ENCODE peak calls at places on chromosomes 6 and 20, in seven cellular contexts. I is Panc1, C is lung, J is SK-N-SH, A is body of pancreas, N is vagina, B is mesendoderm. T is an unnamed sample. For H3K4me1, the result is how much of the 10 kb centered on the place peaks cover.

GRCh38 chr6:77034161-77034560 is 429.1 kb downstream of the HTR1B start:
- DNase-seq in J (no peak), C (no peak), N (no peak), B (peak), A (no peak), I (no peak), T (peak)

GRCh38 chr20:63073051-63073737 is 66.4 kb upstream of the BHLHE23 start:
- DNase-seq in B (no peak), J (peak), A (no peak), I (no peak), C (no peak), N (no peak), T (no peak)

GRCh38 chr6:127301199-127301700 is 34.6 kb downstream of the RNF146 start:
- DNase-seq in A (no peak), C (no peak), N (no peak), I (no peak), B (no peak), J (no peak), T (no peak)

GRCh38 chr20:37745553-37745952 is 51.7 kb downstream of the CTNNBL1 start:
- DNase-seq in I (no peak), N (no peak), A (no peak), B (peak), J (no peak), C (no peak), T (no peak)

GRCh38 chr20:53434662-53435061 is 159.0 kb downstream of the ZNF217 start:
- DNase-seq in N (no peak), B (no peak), A (no peak), C (no peak), I (no peak), J (no peak), T (no peak)

GRCh38 chr6:119255492-119255891 is 94.1 kb downstream of the MAN1A1 start:
- DNase-seq in A (no peak), N (no peak), B (no peak), I (no peak), J (no peak), C (no peak), T (no peak)

GRCh38 chr20:59772931-59773913 is 160.2 kb downstream of the SYCP2 start:
- DNase-seq in C (no peak), B (no peak), J (no peak), A (no peak), I (no peak), N (no peak), T (no peak)

GRCh38 chr6:20175810-20176209 is 36.5 kb downstream of the MBOAT1 start:
- DNase-seq in A (no peak), B (no peak), I (no peak), N (no peak), J (no peak), C (no peak), T (no peak)

GRCh38 chr6:33755070-33755869 is 8.6 kb upstream of the IP6K3 start:
- DNase-seq in B (no peak), I (no peak), A (no peak), N (no peak), J (no peak), C (no peak), T (peak)

GRCh38 chr6:122735618-122736017 is 43.9 kb upstream of the FABP7 start:
- DNase-seq in J (no peak), C (no peak), A (no peak), I (no peak), B (no peak), N (no peak), T (peak)

GRCh38 chr6:52994031-52994788 is 874 bp downstream of the GSTA4 start:
- DNase-seq in A (no peak), B (peak), N (no peak), C (peak), I (no peak), J (peak), T (peak)

GRCh38 chr6:151551223-151551857 is 57.5 kb downstream of the CCDC170 start:
- DNase-seq in A (no peak), I (no peak), C (no peak), B (no peak), N (no peak), J (no peak), T (no peak)

GRCh38 chr6:105810105-105810921 is 275.8 kb upstream of the PRDM1 start:
- DNase-seq in J (no peak), C (peak), N (no peak), B (peak), I (no peak), A (no peak), T (no peak)

GRCh38 chr20:35333606-35334005 is 41.4 kb upstream of the FAM83C start:
- DNase-seq in I (no peak), J (no peak), A (no peak), B (no peak), N (no peak), C (no peak), T (no peak)

GRCh38 chr6:7914991-7915789 is 4.6 kb upstream of the TXNDC5 start:
- DNase-seq in I (no peak), B (no peak), C (no peak), N (peak), A (peak), J (no peak), T (no peak)

GRCh38 chr6:61947311-61947970 is 338.6 kb downstream of the KHDRBS2 start:
- DNase-seq in A (no peak), B (no peak), J (no peak), N (no peak), C (no peak), I (no peak), T (no peak)

GRCh38 chr20:31606928-31607639 is 2.0 kb downstream of the ID1 start:
- DNase-seq in B (peak), I (no peak), A (no peak), N (no peak), J (peak), C (peak), T (peak)

DNA sequence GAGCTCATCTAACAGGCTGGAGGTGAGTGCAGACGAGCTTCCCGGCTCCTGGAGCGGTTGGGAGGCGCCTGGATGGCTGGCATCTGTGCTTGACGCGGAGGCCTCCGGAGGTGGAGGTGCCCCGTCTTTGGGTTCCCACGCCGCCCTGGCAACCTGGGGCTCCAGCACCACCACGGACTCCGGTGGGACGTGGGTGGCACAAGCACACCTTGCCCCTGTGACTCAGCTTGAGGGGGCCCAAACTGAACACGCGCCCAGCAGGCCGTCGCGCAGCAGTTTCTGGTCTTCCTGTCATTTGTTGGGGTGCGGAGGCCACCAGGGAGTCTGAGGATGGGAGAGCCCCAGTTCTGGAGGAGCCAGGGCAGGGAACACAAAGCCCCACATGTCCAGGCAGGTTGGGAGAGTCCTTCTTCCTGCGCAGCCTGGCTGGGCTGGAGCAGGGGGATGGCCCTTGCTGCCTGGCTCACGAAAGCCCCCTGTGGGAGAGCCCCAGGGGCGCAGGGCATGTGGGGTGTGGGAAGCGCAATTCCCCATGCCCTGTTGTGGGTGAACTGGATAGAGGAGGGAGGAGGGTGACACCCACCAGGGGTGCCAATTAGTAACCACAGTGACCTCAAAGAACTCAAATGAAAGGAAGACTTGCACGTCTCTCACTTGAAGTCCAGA is 1378.6 kb upstream of the DEFB115 start:
- DNase-seq in N (peak), C (no peak), J (peak), I (no peak), A (no peak), B (no peak), T (no peak)
- H3K4me1 ChIP-seq in N (under half), C (under half), J (under half), I (under half), A (under half), B (under half), T (under half)

DNA sequence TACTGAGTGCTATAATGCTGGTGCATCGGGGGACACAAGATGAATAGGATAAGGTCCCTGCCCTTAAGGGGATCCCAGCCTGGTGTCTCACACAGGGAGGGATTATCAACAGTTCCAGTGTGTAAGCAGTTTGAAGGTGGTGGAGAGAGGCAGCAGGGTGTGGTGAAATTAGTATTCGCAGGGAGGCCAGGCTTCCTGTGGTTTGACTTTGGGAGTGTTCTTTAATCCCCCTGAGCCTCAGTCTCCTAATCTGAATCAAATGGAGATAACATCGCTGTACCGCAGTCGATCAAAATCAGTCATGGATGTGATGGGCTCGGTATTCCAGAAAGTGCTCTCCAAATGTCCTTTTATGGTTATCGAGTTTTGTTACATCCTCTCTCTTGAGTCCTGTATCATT is 288.1 kb upstream of the SUPT3H start:
- DNase-seq in C (no peak), A (no peak), N (no peak), I (no peak), B (peak), J (no peak), T (no peak)
- H3K4me3 ChIP-seq in C (no peak), A (no peak), N (no peak), I (no peak), B (no peak), J (no peak), T (no peak)

GRCh38 chr20:8811801-8812594 is 256.9 kb upstream of the PLCB4 start:
- DNase-seq in A (no peak), J (no peak), B (peak), C (no peak), N (no peak), I (no peak), T (no peak)
- H3K27ac ChIP-seq in A (no peak), J (no peak), B (peak), C (no peak), N (no peak), I (no peak), T (no peak)

GRCh38 chr20:17843246-17844132 is 125.1 kb downstream of the SNX5 start:
- DNase-seq in B (no peak), I (peak), C (no peak), N (no peak), A (peak), J (no peak), T (no peak)
- H3K4me1 ChIP-seq in B (under half), I (under half), C (under half), N (under half), A (under half), J (under half), T (under half)

T was measured in SJCRH30.